ENCODE peak calls at places on chromosomes 7 and 10, in nine cellular contexts. One of them, this sample, is unnamed.

GRCh38 chr7:11416641-11417040 is 415.4 kb downstream of the THSD7A start:
- DNase-seq in NCI-H460: no peak
- DNase-seq in activated CD4-positive, CD25-positive, alpha-beta regulatory T cell treated with anti-CD3 and anti-CD28 coated beads, Interleukin-2, amount 50 U/mL, for 72 hours: no peak
- DNase-seq in RPMI8226: no peak
- DNase-seq in stomach: no peak
- DNase-seq in left kidney: no peak
- DNase-seq in DMS 273 treated with DMSO at 0.1 percent for 48 hours: no peak
- DNase-seq in AML-193: no peak
- DNase-seq in mucosa of gallbladder: no peak
- DNase-seq in this sample: no peak

GRCh38 chr7:151436446-151437162 is 3.3 kb downstream of the CRYGN start:
- DNase-seq in NCI-H460: no peak
- DNase-seq in mucosa of gallbladder: peak; percentile 46
- DNase-seq in activated CD4-positive, CD25-positive, alpha-beta regulatory T cell treated with anti-CD3 and anti-CD28 coated beads, Interleukin-2, amount 50 U/mL, for 72 hours: no peak
- DNase-seq in DMS 273 treated with DMSO at 0.1 percent for 48 hours: no peak
- DNase-seq in AML-193: no peak
- DNase-seq in left kidney: no peak
- DNase-seq in stomach: no peak
- DNase-seq in RPMI8226: no peak
- DNase-seq in this sample: no peak

GRCh38 chr7:137302075-137302474 is 41.5 kb downstream of the PTN start:
- DNase-seq in activated CD4-positive, CD25-positive, alpha-beta regulatory T cell treated with anti-CD3 and anti-CD28 coated beads, Interleukin-2, amount 50 U/mL, for 72 hours: no peak
- DNase-seq in RPMI8226: no peak
- DNase-seq in DMS 273 treated with DMSO at 0.1 percent for 48 hours: no peak
- DNase-seq in mucosa of gallbladder: no peak
- DNase-seq in AML-193: no peak
- DNase-seq in left kidney: peak; percentile 72
- DNase-seq in stomach: no peak
- DNase-seq in NCI-H460: no peak
- DNase-seq in this sample: no peak

GRCh38 chr10:90229486-90229885 is 528.1 kb downstream of the KIF20B start:
- DNase-seq in AML-193: no peak
- DNase-seq in NCI-H460: no peak
- DNase-seq in activated CD4-positive, CD25-positive, alpha-beta regulatory T cell treated with anti-CD3 and anti-CD28 coated beads, Interleukin-2, amount 50 U/mL, for 72 hours: no peak
- DNase-seq in RPMI8226: no peak
- DNase-seq in stomach: no peak
- DNase-seq in DMS 273 treated with DMSO at 0.1 percent for 48 hours: no peak
- DNase-seq in left kidney: no peak
- DNase-seq in mucosa of gallbladder: no peak
- DNase-seq in this sample: no peak

GRCh38 chr10:13716161-13717071 is 129.7 kb downstream of the PRPF18 start:
- DNase-seq in left kidney: peak; percentile 63
- DNase-seq in mucosa of gallbladder: no peak
- DNase-seq in RPMI8226: no peak
- DNase-seq in activated CD4-positive, CD25-positive, alpha-beta regulatory T cell treated with anti-CD3 and anti-CD28 coated beads, Interleukin-2, amount 50 U/mL, for 72 hours: no peak
- DNase-seq in AML-193: no peak
- DNase-seq in NCI-H460: no peak
- DNase-seq in stomach: no peak
- DNase-seq in DMS 273 treated with DMSO at 0.1 percent for 48 hours: no peak
- DNase-seq in this sample: no peak

GRCh38 chr10:57015595-57016303 is 654.7 kb upstream of the ZWINT start:
- DNase-seq in stomach: no peak
- DNase-seq in mucosa of gallbladder: no peak
- DNase-seq in DMS 273 treated with DMSO at 0.1 percent for 48 hours: no peak
- DNase-seq in AML-193: no peak
- DNase-seq in activated CD4-positive, CD25-positive, alpha-beta regulatory T cell treated with anti-CD3 and anti-CD28 coated beads, Interleukin-2, amount 50 U/mL, for 72 hours: no peak
- DNase-seq in RPMI8226: no peak
- DNase-seq in left kidney: peak; percentile 73
- DNase-seq in NCI-H460: no peak
- DNase-seq in this sample: no peak

GRCh38 chr10:72088879-72089585 is 681 bp upstream of the SPOCK2 start:
- DNase-seq in AML-193: no peak
- DNase-seq in NCI-H460: no peak
- DNase-seq in stomach: no peak
- DNase-seq in RPMI8226: no peak
- DNase-seq in mucosa of gallbladder: no peak
- DNase-seq in DMS 273 treated with DMSO at 0.1 percent for 48 hours: peak; percentile 18
- DNase-seq in activated CD4-positive, CD25-positive, alpha-beta regulatory T cell treated with anti-CD3 and anti-CD28 coated beads, Interleukin-2, amount 50 U/mL, for 72 hours: peak; percentile 65
- DNase-seq in left kidney: peak; percentile 49
- DNase-seq in this sample: no peak

GRCh38 chr7:77427996-77428603 is 12.0 kb upstream of the GSAP start:
- DNase-seq in AML-193: peak; percentile 27
- DNase-seq in RPMI8226: no peak
- DNase-seq in left kidney: no peak
- DNase-seq in mucosa of gallbladder: no peak
- DNase-seq in activated CD4-positive, CD25-positive, alpha-beta regulatory T cell treated with anti-CD3 and anti-CD28 coated beads, Interleukin-2, amount 50 U/mL, for 72 hours: no peak
- DNase-seq in stomach: no peak
- DNase-seq in DMS 273 treated with DMSO at 0.1 percent for 48 hours: no peak
- DNase-seq in NCI-H460: no peak
- DNase-seq in this sample: no peak

GRCh38 chr7:41451826-41452225 is 251.1 kb downstream of the INHBA start:
- DNase-seq in activated CD4-positive, CD25-positive, alpha-beta regulatory T cell treated with anti-CD3 and anti-CD28 coated beads, Interleukin-2, amount 50 U/mL, for 72 hours: no peak
- DNase-seq in DMS 273 treated with DMSO at 0.1 percent for 48 hours: no peak
- DNase-seq in stomach: no peak
- DNase-seq in RPMI8226: no peak
- DNase-seq in AML-193: no peak
- DNase-seq in mucosa of gallbladder: no peak
- DNase-seq in left kidney: no peak
- DNase-seq in NCI-H460: peak; percentile 40
- DNase-seq in this sample: no peak

GRCh38 chr10:124000792-124001201 is 92.6 kb downstream of the CHST15 start:
- DNase-seq in mucosa of gallbladder: peak; percentile 3
- DNase-seq in activated CD4-positive, CD25-positive, alpha-beta regulatory T cell treated with anti-CD3 and anti-CD28 coated beads, Interleukin-2, amount 50 U/mL, for 72 hours: no peak
- DNase-seq in left kidney: no peak
- DNase-seq in NCI-H460: no peak
- DNase-seq in RPMI8226: no peak
- DNase-seq in AML-193: no peak
- DNase-seq in stomach: no peak
- DNase-seq in DMS 273 treated with DMSO at 0.1 percent for 48 hours: no peak
- DNase-seq in this sample: no peak

GRCh38 chr7:142303650-142304049 is 45.8 kb upstream of the PRSS58 start:
- DNase-seq in left kidney: peak; percentile 50
- DNase-seq in AML-193: peak; percentile 56
- DNase-seq in NCI-H460: no peak
- DNase-seq in RPMI8226: peak; percentile 51
- DNase-seq in stomach: no peak
- DNase-seq in activated CD4-positive, CD25-positive, alpha-beta regulatory T cell treated with anti-CD3 and anti-CD28 coated beads, Interleukin-2, amount 50 U/mL, for 72 hours: no peak
- DNase-seq in DMS 273 treated with DMSO at 0.1 percent for 48 hours: no peak
- DNase-seq in mucosa of gallbladder: no peak
- DNase-seq in this sample: no peak

GRCh38 chr10:125411724-125412123 is 251.4 kb upstream of the CTBP2 start:
- DNase-seq in RPMI8226: no peak
- DNase-seq in activated CD4-positive, CD25-positive, alpha-beta regulatory T cell treated with anti-CD3 and anti-CD28 coated beads, Interleukin-2, amount 50 U/mL, for 72 hours: no peak
- DNase-seq in mucosa of gallbladder: no peak
- DNase-seq in AML-193: no peak
- DNase-seq in NCI-H460: no peak
- DNase-seq in stomach: no peak
- DNase-seq in left kidney: no peak
- DNase-seq in DMS 273 treated with DMSO at 0.1 percent for 48 hours: no peak
- DNase-seq in this sample: no peak

GRCh38 chr7:74452748-74453320 is 872 bp upstream of the GTF2IRD1 start:
- DNase-seq in mucosa of gallbladder: no peak
- DNase-seq in DMS 273 treated with DMSO at 0.1 percent for 48 hours: no peak
- DNase-seq in left kidney: peak; percentile 95
- DNase-seq in AML-193: no peak
- DNase-seq in stomach: no peak
- DNase-seq in RPMI8226: no peak
- DNase-seq in activated CD4-positive, CD25-positive, alpha-beta regulatory T cell treated with anti-CD3 and anti-CD28 coated beads, Interleukin-2, amount 50 U/mL, for 72 hours: peak; percentile 41
- DNase-seq in NCI-H460: no peak
- DNase-seq in this sample: peak; percentile 61

GRCh38 chr7:15783971-15784693 is 97.6 kb upstream of the MEOX2 start:
- DNase-seq in DMS 273 treated with DMSO at 0.1 percent for 48 hours: no peak
- DNase-seq in activated CD4-positive, CD25-positive, alpha-beta regulatory T cell treated with anti-CD3 and anti-CD28 coated beads, Interleukin-2, amount 50 U/mL, for 72 hours: no peak
- DNase-seq in AML-193: no peak
- DNase-seq in NCI-H460: no peak
- DNase-seq in stomach: no peak
- DNase-seq in RPMI8226: no peak
- DNase-seq in left kidney: peak; percentile 79
- DNase-seq in mucosa of gallbladder: no peak
- DNase-seq in this sample: no peak

GRCh38 chr7:158975526-158976467 is 119.4 kb downstream of the DYNC2I1 start:
- DNase-seq in RPMI8226: peak; percentile 90
- DNase-seq in NCI-H460: no peak
- DNase-seq in mucosa of gallbladder: no peak
- DNase-seq in activated CD4-positive, CD25-positive, alpha-beta regulatory T cell treated with anti-CD3 and anti-CD28 coated beads, Interleukin-2, amount 50 U/mL, for 72 hours: no peak
- DNase-seq in left kidney: peak; percentile 23
- DNase-seq in AML-193: no peak
- DNase-seq in stomach: no peak
- DNase-seq in DMS 273 treated with DMSO at 0.1 percent for 48 hours: no peak
- DNase-seq in this sample: peak; percentile 51

GRCh38 chr10:32207544-32207943 is 139.4 kb downstream of the EPC1 start:
- DNase-seq in left kidney: peak; percentile 56
- DNase-seq in AML-193: peak; percentile 38
- DNase-seq in RPMI8226: peak; percentile 44
- DNase-seq in activated CD4-positive, CD25-positive, alpha-beta regulatory T cell treated with anti-CD3 and anti-CD28 coated beads, Interleukin-2, amount 50 U/mL, for 72 hours: peak; percentile 53
- DNase-seq in stomach: peak; percentile 78
- DNase-seq in NCI-H460: peak; percentile 30
- DNase-seq in mucosa of gallbladder: peak; percentile 67
- DNase-seq in DMS 273 treated with DMSO at 0.1 percent for 48 hours: no peak
- DNase-seq in this sample: peak; percentile 81

GRCh38 chr7:20959281-20959680 is 172.6 kb upstream of the SP8 start:
- DNase-seq in RPMI8226: no peak
- DNase-seq in left kidney: no peak
- DNase-seq in NCI-H460: no peak
- DNase-seq in stomach: no peak
- DNase-seq in mucosa of gallbladder: no peak
- DNase-seq in activated CD4-positive, CD25-positive, alpha-beta regulatory T cell treated with anti-CD3 and anti-CD28 coated beads, Interleukin-2, amount 50 U/mL, for 72 hours: no peak
- DNase-seq in DMS 273 treated with DMSO at 0.1 percent for 48 hours: no peak
- DNase-seq in AML-193: no peak
- DNase-seq in this sample: no peak

GRCh38 chr7:101870361-101871062 is 53.1 kb downstream of the CUX1 start:
- DNase-seq in left kidney: peak; percentile 57
- DNase-seq in stomach: peak; percentile 31
- DNase-seq in RPMI8226: no peak
- DNase-seq in mucosa of gallbladder: no peak
- DNase-seq in AML-193: no peak
- DNase-seq in DMS 273 treated with DMSO at 0.1 percent for 48 hours: no peak
- DNase-seq in activated CD4-positive, CD25-positive, alpha-beta regulatory T cell treated with anti-CD3 and anti-CD28 coated beads, Interleukin-2, amount 50 U/mL, for 72 hours: no peak
- DNase-seq in NCI-H460: no peak
- DNase-seq in this sample: peak; percentile 55

GRCh38 chr7:139683137-139683871 is 94.5 kb downstream of the HIPK2 start:
- DNase-seq in RPMI8226: no peak
- DNase-seq in NCI-H460: no peak
- DNase-seq in AML-193: no peak
- DNase-seq in left kidney: peak; percentile 64
- DNase-seq in mucosa of gallbladder: no peak
- DNase-seq in activated CD4-positive, CD25-positive, alpha-beta regulatory T cell treated with anti-CD3 and anti-CD28 coated beads, Interleukin-2, amount 50 U/mL, for 72 hours: no peak
- DNase-seq in DMS 273 treated with DMSO at 0.1 percent for 48 hours: no peak
- DNase-seq in stomach: no peak
- DNase-seq in this sample: no peak

GRCh38 chr7:117645456-117646181 is 165.8 kb downstream of the CFTR start:
- DNase-seq in mucosa of gallbladder: no peak
- DNase-seq in RPMI8226: no peak
- DNase-seq in NCI-H460: no peak
- DNase-seq in activated CD4-positive, CD25-positive, alpha-beta regulatory T cell treated with anti-CD3 and anti-CD28 coated beads, Interleukin-2, amount 50 U/mL, for 72 hours: no peak
- DNase-seq in DMS 273 treated with DMSO at 0.1 percent for 48 hours: no peak
- DNase-seq in AML-193: peak; percentile 2
- DNase-seq in stomach: no peak
- DNase-seq in left kidney: peak; percentile 29
- DNase-seq in this sample: no peak

GRCh38 chr10:71081229-71081560 is 131.2 kb upstream of the UNC5B start:
- DNase-seq in DMS 273 treated with DMSO at 0.1 percent for 48 hours: no peak
- DNase-seq in mucosa of gallbladder: no peak
- DNase-seq in NCI-H460: no peak
- DNase-seq in activated CD4-positive, CD25-positive, alpha-beta regulatory T cell treated with anti-CD3 and anti-CD28 coated beads, Interleukin-2, amount 50 U/mL, for 72 hours: peak; percentile 15
- DNase-seq in left kidney: no peak
- DNase-seq in AML-193: no peak
- DNase-seq in stomach: no peak
- DNase-seq in RPMI8226: no peak
- DNase-seq in this sample: no peak

GRCh38 chr10:93198401-93199175 is 124.9 kb downstream of the CYP26A1 start:
- DNase-seq in mucosa of gallbladder: no peak
- DNase-seq in DMS 273 treated with DMSO at 0.1 percent for 48 hours: no peak
- DNase-seq in left kidney: peak; percentile 72
- DNase-seq in activated CD4-positive, CD25-positive, alpha-beta regulatory T cell treated with anti-CD3 and anti-CD28 coated beads, Interleukin-2, amount 50 U/mL, for 72 hours: no peak
- DNase-seq in NCI-H460: peak; percentile 13
- DNase-seq in RPMI8226: peak; percentile 24
- DNase-seq in stomach: no peak
- DNase-seq in AML-193: no peak
- DNase-seq in this sample: peak; percentile 34

GRCh38 chr10:78576276-78576675 is 492.5 kb upstream of the ZMIZ1 start:
- DNase-seq in stomach: no peak
- DNase-seq in NCI-H460: no peak
- DNase-seq in DMS 273 treated with DMSO at 0.1 percent for 48 hours: no peak
- DNase-seq in mucosa of gallbladder: no peak
- DNase-seq in activated CD4-positive, CD25-positive, alpha-beta regulatory T cell treated with anti-CD3 and anti-CD28 coated beads, Interleukin-2, amount 50 U/mL, for 72 hours: no peak
- DNase-seq in RPMI8226: no peak
- DNase-seq in AML-193: no peak
- DNase-seq in left kidney: no peak
- DNase-seq in this sample: no peak

GRCh38 chr7:17546206-17546998 is 247.9 kb downstream of the AHR start:
- DNase-seq in RPMI8226: no peak
- DNase-seq in left kidney: peak; percentile 15
- DNase-seq in DMS 273 treated with DMSO at 0.1 percent for 48 hours: no peak
- DNase-seq in stomach: no peak
- DNase-seq in activated CD4-positive, CD25-positive, alpha-beta regulatory T cell treated with anti-CD3 and anti-CD28 coated beads, Interleukin-2, amount 50 U/mL, for 72 hours: no peak
- DNase-seq in mucosa of gallbladder: no peak
- DNase-seq in AML-193: peak; percentile 14
- DNase-seq in NCI-H460: no peak
- DNase-seq in this sample: no peak

GRCh38 chr7:100351657-100352058 is 6.3 kb upstream of the PILRB start:
- DNase-seq in DMS 273 treated with DMSO at 0.1 percent for 48 hours: no peak
- DNase-seq in left kidney: no peak
- DNase-seq in RPMI8226: no peak
- DNase-seq in NCI-H460: no peak
- DNase-seq in mucosa of gallbladder: no peak
- DNase-seq in activated CD4-positive, CD25-positive, alpha-beta regulatory T cell treated with anti-CD3 and anti-CD28 coated beads, Interleukin-2, amount 50 U/mL, for 72 hours: no peak
- DNase-seq in AML-193: no peak
- DNase-seq in stomach: no peak
- DNase-seq in this sample: no peak

GRCh38 chr7:142957723-142958122 is 4.4 kb downstream of the KEL start:
- DNase-seq in AML-193: no peak
- DNase-seq in activated CD4-positive, CD25-positive, alpha-beta regulatory T cell treated with anti-CD3 and anti-CD28 coated beads, Interleukin-2, amount 50 U/mL, for 72 hours: no peak
- DNase-seq in stomach: no peak
- DNase-seq in RPMI8226: no peak
- DNase-seq in NCI-H460: no peak
- DNase-seq in left kidney: no peak
- DNase-seq in DMS 273 treated with DMSO at 0.1 percent for 48 hours: no peak
- DNase-seq in mucosa of gallbladder: no peak
- DNase-seq in this sample: no peak

GRCh38 chr10:127827354-127828140 is 65.2 kb downstream of the CLRN3 start:
- DNase-seq in RPMI8226: no peak
- DNase-seq in mucosa of gallbladder: no peak
- DNase-seq in activated CD4-positive, CD25-positive, alpha-beta regulatory T cell treated with anti-CD3 and anti-CD28 coated beads, Interleukin-2, amount 50 U/mL, for 72 hours: no peak
- DNase-seq in left kidney: no peak
- DNase-seq in AML-193: no peak
- DNase-seq in stomach: no peak
- DNase-seq in NCI-H460: no peak
- DNase-seq in DMS 273 treated with DMSO at 0.1 percent for 48 hours: no peak
- DNase-seq in this sample: no peak

GRCh38 chr7:156989766-156990535 is 20.5 kb downstream of the MNX1 start:
- DNase-seq in activated CD4-positive, CD25-positive, alpha-beta regulatory T cell treated with anti-CD3 and anti-CD28 coated beads, Interleukin-2, amount 50 U/mL, for 72 hours: no peak
- DNase-seq in stomach: peak; percentile 8
- DNase-seq in DMS 273 treated with DMSO at 0.1 percent for 48 hours: no peak
- DNase-seq in left kidney: no peak
- DNase-seq in mucosa of gallbladder: no peak
- DNase-seq in NCI-H460: no peak
- DNase-seq in RPMI8226: no peak
- DNase-seq in AML-193: no peak
- DNase-seq in this sample: no peak

GRCh38 chr10:77555591-77556212 is 81.9 kb downstream of the KCNMA1 start:
- DNase-seq in mucosa of gallbladder: no peak
- DNase-seq in NCI-H460: no peak
- DNase-seq in DMS 273 treated with DMSO at 0.1 percent for 48 hours: no peak
- DNase-seq in AML-193: no peak
- DNase-seq in stomach: no peak
- DNase-seq in left kidney: no peak
- DNase-seq in RPMI8226: no peak
- DNase-seq in activated CD4-positive, CD25-positive, alpha-beta regulatory T cell treated with anti-CD3 and anti-CD28 coated beads, Interleukin-2, amount 50 U/mL, for 72 hours: no peak
- DNase-seq in this sample: no peak